ENCODE peak calls at places on chromosomes 3 and 15, in seven cellular contexts. S, G, Y, D, F, M and K are unnamed samples.

GRCh38 chr15:73924258-73924921 is 1.9 kb upstream of the LOXL1 start:
- DNase-seq in S (no peak), G (no peak), Y (peak; percentile 59), D (peak; percentile 17), F (peak; percentile 12), M (peak; percentile 58), K (peak; percentile 47)

GRCh38 chr3:179882322-179882721 is 154.4 kb downstream of the PEX5L start:
- DNase-seq in S (no peak), G (no peak), Y (peak; percentile 10), D (peak; percentile 6), F (no peak), M (no peak), K (no peak)

GRCh38 chr3:355622-356021 is 159.1 kb downstream of the CHL1 start:
- DNase-seq in S (no peak), G (no peak), Y (no peak), D (no peak), F (no peak), M (peak; percentile 57), K (no peak)

GRCh38 chr3:94159062-94159726 is 96.3 kb downstream of the NSUN3 start:
- DNase-seq in S (no peak), G (no peak), Y (no peak), D (peak; percentile 70), F (no peak), M (no peak), K (no peak)

GRCh38 chr15:33975023-33975565 is 6.8 kb downstream of the CHRM5 start:
- DNase-seq in S (no peak), G (no peak), Y (no peak), D (peak; percentile 3), F (no peak), M (no peak), K (no peak)

GRCh38 chr3:128996741-128997140 is 2.9 kb upstream of the CFAP92 start:
- DNase-seq in S (peak; percentile 52), G (no peak), Y (no peak), D (no peak), F (no peak), M (peak; percentile 5), K (no peak)

GRCh38 chr15:74610302-74610951 is 5.2 kb upstream of the CLK3 start:
- DNase-seq in S (peak; percentile 11), G (no peak), Y (no peak), D (no peak), F (no peak), M (no peak), K (no peak)

GRCh38 chr3:143252931-143253330 is 133.4 kb downstream of the CHST2 start:
- DNase-seq in S (no peak), G (no peak), Y (no peak), D (no peak), F (no peak), M (no peak), K (no peak)

GRCh38 chr15:73941044-73941443 is 14.8 kb downstream of the LOXL1 start:
- DNase-seq in S (no peak), G (no peak), Y (no peak), D (no peak), F (no peak), M (no peak), K (peak; percentile 88)

GRCh38 chr3:13853978-13854296 is 25.9 kb downstream of the WNT7A start:
- DNase-seq in S (no peak), G (no peak), Y (no peak), D (peak; percentile 16), F (no peak), M (no peak), K (no peak)

GRCh38 chr3:148079370-148079769 is 618.3 kb upstream of the AGTR1 start:
- DNase-seq in S (no peak), G (no peak), Y (no peak), D (no peak), F (no peak), M (no peak), K (peak; percentile 20)

GRCh38 chr3:190378240-190378891 is 9.6 kb upstream of the CLDN16 start:
- DNase-seq in S (no peak), G (no peak), Y (no peak), D (no peak), F (no peak), M (peak; percentile 42), K (no peak)